ENCODE peak calls at places on chromosomes 7 and 10, in five cellular contexts. O is dorsolateral prefrontal cortex, F is foreskin keratinocyte, Z is fibroblast of villous mesenchyme, G is endothelial cell. K is an unnamed sample.
A peak's percentile ranks its signal among the peaks of the same experiment; 100 is the strongest.

GRCh38 chr7:34463830-34464229 is 194.2 kb upstream of the NPSR1 start:
- DNase-seq in O (no peak), F (peak; percentile 97), Z (no peak), G (no peak), K (no peak)

GRCh38 chr7:107789647-107790046 is 13.4 kb downstream of the SLC26A3 start:
- DNase-seq in O (no peak), F (no peak), Z (no peak), G (no peak), K (no peak)

GRCh38 chr10:49009231-49009979 is 69.8 kb upstream of the LRRC18 start:
- DNase-seq in O (no peak), F (no peak), Z (peak; percentile 42), G (no peak), K (no peak)

GRCh38 chr10:116444527-116445142 is 17.0 kb downstream of the PNLIPRP3 start:
- DNase-seq in O (no peak), F (no peak), Z (peak; percentile 30), G (peak; percentile 44), K (peak; percentile 48)

GRCh38 chr10:20443094-20443493 is 454.0 kb downstream of the NEBL start:
- DNase-seq in O (no peak), F (no peak), Z (no peak), G (no peak), K (no peak)

GRCh38 chr7:28017372-28017771 is 163.2 kb downstream of the JAZF1 start:
- DNase-seq in O (no peak), F (no peak), Z (peak; percentile 70), G (no peak), K (no peak)

GRCh38 chr7:27647052-27647451 is 15.6 kb downstream of the HIBADH start:
- DNase-seq in O (no peak), F (no peak), Z (peak; percentile 75), G (no peak), K (no peak)

GRCh38 chr7:37349979-37350590 is 98.6 kb downstream of the ELMO1 start:
- DNase-seq in O (no peak), F (no peak), Z (no peak), G (no peak), K (no peak)

GRCh38 chr7:159020987-159021386 is 123.7 kb downstream of the VIPR2 start:
- DNase-seq in O (peak; percentile 27), F (no peak), Z (no peak), G (no peak), K (peak; percentile 34)

GRCh38 chr10:27701971-27702537 is 43.6 kb downstream of the MKX start:
- DNase-seq in O (no peak), F (no peak), Z (no peak), G (no peak), K (no peak)

GRCh38 chr10:1085258-1085657 is 29.1 kb downstream of the WDR37 start:
- DNase-seq in O (no peak), F (no peak), Z (no peak), G (no peak), K (no peak)

GRCh38 chr10:24249829-24250415 is 41.0 kb downstream of the KIAA1217 start:
- DNase-seq in O (no peak), F (peak; percentile 73), Z (no peak), G (no peak), K (no peak)

GRCh38 chr10:64430690-64431323 is 909.6 kb downstream of the REEP3 start:
- DNase-seq in O (peak; percentile 42), F (no peak), Z (no peak), G (peak; percentile 61), K (peak; percentile 22)

GRCh38 chr10:16063350-16063749 is 203.0 kb upstream of the MINDY3 start:
- DNase-seq in O (no peak), F (no peak), Z (no peak), G (no peak), K (no peak)

GRCh38 chr7:152709307-152710133 is 33.6 kb upstream of the XRCC2 start:
- DNase-seq in O (no peak), F (no peak), Z (no peak), G (no peak), K (no peak)

GRCh38 chr7:134819401-134819800 is 40.0 kb downstream of the CALD1 start:
- DNase-seq in O (no peak), F (no peak), Z (peak; percentile 98), G (no peak), K (no peak)

GRCh38 chr7:43767311-43767710 is 8.8 kb downstream of the BLVRA start:
- DNase-seq in O (no peak), F (no peak), Z (no peak), G (no peak), K (no peak)

GRCh38 chr7:51374936-51375335 is 58.3 kb upstream of the COBL start:
- DNase-seq in O (no peak), F (no peak), Z (no peak), G (no peak), K (no peak)

GRCh38 chr10:104472957-104473745 is 119.5 kb downstream of the CFAP58 start:
- DNase-seq in O (no peak), F (peak; percentile 52), Z (peak; percentile 2), G (no peak), K (no peak)

GRCh38 chr10:63542835-63543575 is 21.8 kb downstream of the REEP3 start:
- DNase-seq in O (no peak), F (no peak), Z (peak; percentile 37), G (no peak), K (no peak)

GRCh38 chr7:31172071-31172470 is 120.0 kb downstream of the ADCYAP1R1 start:
- DNase-seq in O (no peak), F (no peak), Z (no peak), G (no peak), K (no peak)

GRCh38 chr7:31171216-31171750 is 119.2 kb downstream of the ADCYAP1R1 start:
- DNase-seq in O (no peak), F (no peak), Z (no peak), G (no peak), K (no peak)

GRCh38 chr7:31175672-31176071 is 123.6 kb downstream of the ADCYAP1R1 start:
- DNase-seq in O (no peak), F (no peak), Z (no peak), G (no peak), K (no peak)
- TF ChIP-seq CTCF in O (no peak), F (peak; percentile 46), Z (peak; percentile 5), G (no peak), K (peak; percentile 31)

GRCh38 chr10:97943294-97943693 is 87.1 kb downstream of the CRTAC1 start:
- DNase-seq in O (no peak), F (no peak), Z (no peak), G (no peak), K (no peak)
- TF ChIP-seq CTCF in O (no peak), F (peak; percentile 36), Z (no peak), G (peak; percentile 22), K (peak; percentile 27)

GRCh38 chr10:2620827-2621521 is 446.4 kb upstream of the PFKP start:
- DNase-seq in O (no peak), F (no peak), Z (no peak), G (no peak), K (no peak)

GRCh38 chr10:2625094-2625493 is 442.3 kb upstream of the PFKP start:
- DNase-seq in O (no peak), F (no peak), Z (no peak), G (no peak), K (no peak)

GRCh38 chr10:2623675-2624274 is 443.6 kb upstream of the PFKP start:
- DNase-seq in O (no peak), F (no peak), Z (no peak), G (no peak), K (no peak)

GRCh38 chr10:2619927-2620326 is 447.4 kb upstream of the PFKP start:
- DNase-seq in O (no peak), F (no peak), Z (no peak), G (no peak), K (no peak)

GRCh38 chr10:2619472-2619871 is 447.9 kb upstream of the PFKP start:
- DNase-seq in O (no peak), F (no peak), Z (no peak), G (peak; percentile 41), K (peak; percentile 18)
- TF ChIP-seq CTCF in O (no peak), F (peak; percentile 18), Z (no peak), G (peak; percentile 38), K (peak; percentile 64)

GRCh38 chr10:132452216-132452650 is 55.2 kb downstream of the PWWP2B start:
- DNase-seq in O (no peak), F (no peak), Z (no peak), G (no peak), K (no peak)
- TF ChIP-seq CTCF in O (no peak), F (peak; percentile 8), Z (peak; percentile 9), G (no peak), K (peak; percentile 37)

GRCh38 chr10:6602700-6603084 is 22.6 kb upstream of the PRKCQ start:
- DNase-seq in O (no peak), F (no peak), Z (no peak), G (no peak), K (no peak)

GRCh38 chr10:6603142-6604125 is 23.4 kb upstream of the PRKCQ start:
- DNase-seq in O (peak; percentile 40), F (no peak), Z (no peak), G (no peak), K (no peak)

GRCh38 chr10:6600224-6600987 is 20.3 kb upstream of the PRKCQ start:
- DNase-seq in O (no peak), F (no peak), Z (no peak), G (no peak), K (no peak)

GRCh38 chr10:6602021-6602699 is 22.1 kb upstream of the PRKCQ start:
- DNase-seq in O (no peak), F (no peak), Z (no peak), G (no peak), K (no peak)

GRCh38 chr10:6601224-6601805 is 21.2 kb upstream of the PRKCQ start:
- DNase-seq in O (no peak), F (no peak), Z (no peak), G (no peak), K (no peak)
- TF ChIP-seq CTCF in O (peak; percentile 52), F (peak; percentile 26), Z (no peak), G (no peak), K (no peak)

GRCh38 chr7:56605146-56605545 is 488.9 kb upstream of the NUPR2 start:
- DNase-seq in O (no peak), F (no peak), Z (no peak), G (no peak), K (no peak)
- TF ChIP-seq CTCF in O (no peak), F (no peak), Z (no peak), G (no peak), K (no peak)

DNA sequence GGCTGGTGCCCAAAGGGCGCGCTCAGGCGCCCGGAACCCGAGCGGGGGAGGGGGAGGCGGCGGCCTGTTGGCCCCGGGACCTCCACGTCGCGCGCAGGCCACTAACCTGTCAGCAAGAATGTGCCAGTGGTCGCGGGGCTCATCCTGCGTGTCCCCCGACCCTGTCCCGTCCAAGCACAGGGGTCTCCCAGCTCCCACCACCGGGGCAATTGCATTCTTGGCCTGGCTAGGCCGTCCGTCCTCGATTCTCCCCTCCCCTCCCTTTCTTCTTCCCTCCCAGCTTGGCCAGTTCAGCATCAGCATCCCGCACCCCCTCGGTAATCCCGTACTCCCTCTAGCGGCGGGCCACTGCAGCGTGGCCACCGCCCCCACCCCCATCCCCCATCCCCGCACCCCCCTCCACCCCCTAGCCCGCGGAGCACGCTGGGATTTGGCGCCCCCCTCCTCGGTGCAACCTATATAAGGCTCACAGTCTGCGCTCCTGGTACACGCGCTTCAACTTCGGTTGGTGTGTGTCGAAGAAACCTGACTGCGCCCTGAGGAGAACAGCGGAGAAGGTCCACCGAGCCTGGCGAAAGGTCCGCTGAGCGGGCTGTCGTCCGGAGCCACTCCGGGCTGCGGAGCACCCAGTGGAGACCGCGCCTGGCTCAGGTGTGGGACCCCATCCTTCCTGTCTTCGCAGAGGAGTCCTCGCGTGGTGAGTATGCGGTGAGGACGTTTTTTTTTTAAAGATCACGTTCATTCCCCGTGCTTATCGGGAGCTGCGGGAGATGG is at the start of gene SGCE:
- DNase-seq in O (peak; percentile 79), F (no peak), Z (peak; percentile 77), G (peak; percentile 83), K (peak; percentile 84)
- TF ChIP-seq CTCF in O (peak; percentile 58), F (peak; percentile 57), Z (peak; percentile 49), G (peak; percentile 72), K (peak; percentile 74)

GRCh38 chr7:115038158-115038557 is 116.3 kb downstream of the MDFIC start:
- DNase-seq in O (no peak), F (no peak), Z (no peak), G (no peak), K (no peak)
- TF ChIP-seq CTCF in O (no peak), F (no peak), Z (no peak), G (no peak), K (no peak)

K was measured in neural crest cell.